ENCODE peak calls at places on chromosomes 4 and X, in four cellular contexts. One of them, this sample, is unnamed.

GRCh38 chr4:113584407-113585150 is 177.0 kb downstream of the CAMK2D start:
- DNase-seq in stimulated activated CD4-positive, alpha-beta T cell treated with anti-CD3 and anti-CD28 coated beads, Interleukin-15, amount 100 ng/mL, for 24 hours: no peak
- DNase-seq in tibial artery: no peak
- DNase-seq in adipocyte: peak
- DNase-seq in this sample: no peak

GRCh38 chrX:129427267-129427666 is 96.0 kb downstream of the SMARCA1 start:
- DNase-seq in stimulated activated CD4-positive, alpha-beta T cell treated with anti-CD3 and anti-CD28 coated beads, Interleukin-15, amount 100 ng/mL, for 24 hours: no peak
- DNase-seq in tibial artery: no peak
- DNase-seq in adipocyte: no peak
- DNase-seq in this sample: no peak

GRCh38 chr4:185278716-185279115 is 69.3 kb downstream of the SNX25 start:
- DNase-seq in stimulated activated CD4-positive, alpha-beta T cell treated with anti-CD3 and anti-CD28 coated beads, Interleukin-15, amount 100 ng/mL, for 24 hours: no peak
- DNase-seq in tibial artery: no peak
- DNase-seq in adipocyte: no peak
- DNase-seq in this sample: no peak

GRCh38 chr4:184514121-184514988 is 40.0 kb upstream of the IRF2 start:
- DNase-seq in tibial artery: peak
- DNase-seq in stimulated activated CD4-positive, alpha-beta T cell treated with anti-CD3 and anti-CD28 coated beads, Interleukin-15, amount 100 ng/mL, for 24 hours: peak
- DNase-seq in adipocyte: peak
- DNase-seq in this sample: peak

GRCh38 chr4:94412019-94413017 is 39.4 kb upstream of the PDLIM5 start:
- DNase-seq in tibial artery: no peak
- DNase-seq in stimulated activated CD4-positive, alpha-beta T cell treated with anti-CD3 and anti-CD28 coated beads, Interleukin-15, amount 100 ng/mL, for 24 hours: no peak
- DNase-seq in adipocyte: peak
- DNase-seq in this sample: no peak

GRCh38 chrX:141669689-141670088 is 28.9 kb downstream of the SPANXD start:
- DNase-seq in tibial artery: no peak
- DNase-seq in stimulated activated CD4-positive, alpha-beta T cell treated with anti-CD3 and anti-CD28 coated beads, Interleukin-15, amount 100 ng/mL, for 24 hours: no peak
- DNase-seq in adipocyte: peak
- DNase-seq in this sample: no peak

GRCh38 chr4:7936963-7937362 is 2.7 kb downstream of the AFAP1 start:
- DNase-seq in tibial artery: no peak
- DNase-seq in stimulated activated CD4-positive, alpha-beta T cell treated with anti-CD3 and anti-CD28 coated beads, Interleukin-15, amount 100 ng/mL, for 24 hours: no peak
- DNase-seq in adipocyte: peak
- DNase-seq in this sample: no peak

GRCh38 chrX:38375888-38376287 is 23.5 kb downstream of the OTC start:
- DNase-seq in stimulated activated CD4-positive, alpha-beta T cell treated with anti-CD3 and anti-CD28 coated beads, Interleukin-15, amount 100 ng/mL, for 24 hours: no peak
- DNase-seq in adipocyte: peak
- DNase-seq in tibial artery: no peak
- DNase-seq in this sample: peak

GRCh38 chrX:108366644-108367406 is 71.4 kb downstream of the COL4A6 start:
- DNase-seq in tibial artery: no peak
- DNase-seq in stimulated activated CD4-positive, alpha-beta T cell treated with anti-CD3 and anti-CD28 coated beads, Interleukin-15, amount 100 ng/mL, for 24 hours: no peak
- DNase-seq in adipocyte: no peak
- DNase-seq in this sample: no peak

GRCh38 chr4:186105721-186106335 is 1.3 kb downstream of the FAM149A start:
- DNase-seq in adipocyte: peak
- DNase-seq in stimulated activated CD4-positive, alpha-beta T cell treated with anti-CD3 and anti-CD28 coated beads, Interleukin-15, amount 100 ng/mL, for 24 hours: no peak
- DNase-seq in tibial artery: no peak
- DNase-seq in this sample: peak